ENCODE peak calls at places on chromosome 2, in eight cellular contexts. J is H54, G is right lobe of liver, B is spleen, I is stomach, Q is HCT116, U is suprapubic skin, O is transverse colon. F is an unnamed sample.

GRCh38 chr2:28621172-28622100 is 125.6 kb downstream of the PLB1 start:
- DNase-seq in J (peak), G (peak), B (peak), I (peak), Q (peak), U (peak), O (peak), F (peak)

GRCh38 chr2:241211276-241211675 is 22.8 kb downstream of the ANO7 start:
- DNase-seq in J (no peak), G (no peak), B (no peak), I (no peak), Q (no peak), U (no peak), O (no peak), F (no peak)

GRCh38 chr2:232890536-232890895 is 20.5 kb downstream of the SNORC start:
- DNase-seq in J (no peak), G (no peak), B (no peak), I (peak), Q (no peak), U (no peak), O (no peak), F (no peak)

GRCh38 chr2:172103471-172104292 is 982 bp upstream of the DLX2 start:
- DNase-seq in J (peak), G (peak), B (peak), I (peak), Q (peak), U (no peak), O (peak), F (peak)

GRCh38 chr2:217636578-217637267 is 366.1 kb downstream of the TNS1 start:
- DNase-seq in J (no peak), G (no peak), B (no peak), I (no peak), Q (no peak), U (no peak), O (no peak), F (no peak)

GRCh38 chr2:206040525-206040924 is 45.4 kb downstream of the INO80D start:
- DNase-seq in J (no peak), G (no peak), B (no peak), I (no peak), Q (no peak), U (no peak), O (no peak), F (no peak)

GRCh38 chr2:234536218-234536989 is 39.5 kb upstream of the ARL4C start:
- DNase-seq in J (no peak), G (no peak), B (no peak), I (no peak), Q (no peak), U (no peak), O (no peak), F (no peak)

GRCh38 chr2:191350826-191351225 is 105.6 kb downstream of the MYO1B start:
- DNase-seq in J (no peak), G (no peak), B (no peak), I (no peak), Q (no peak), U (no peak), O (no peak), F (no peak)

GRCh38 chr2:40273623-40274236 is 178.2 kb downstream of the SLC8A1 start:
- DNase-seq in J (no peak), G (no peak), B (no peak), I (no peak), Q (no peak), U (no peak), O (no peak), F (no peak)

GRCh38 chr2:27003857-27004256 is 28.9 kb upstream of the TMEM214 start:
- DNase-seq in J (no peak), G (no peak), B (no peak), I (no peak), Q (no peak), U (no peak), O (no peak), F (no peak)

GRCh38 chr2:8855019-8855418 is 17.6 kb upstream of the KIDINS220 start:
- DNase-seq in J (no peak), G (no peak), B (no peak), I (no peak), Q (no peak), U (no peak), O (no peak), F (no peak)

GRCh38 chr2:235394278-235394828 is 99.5 kb upstream of the AGAP1 start:
- DNase-seq in J (peak), G (no peak), B (no peak), I (no peak), Q (peak), U (no peak), O (no peak), F (no peak)

GRCh38 chr2:146734042-146734715 is 1110.7 kb upstream of the ACVR2A start:
- DNase-seq in J (peak), G (no peak), B (no peak), I (no peak), Q (peak), U (no peak), O (no peak), F (peak)

GRCh38 chr2:192190474-192190873 is 4.3 kb downstream of the TMEFF2 start:
- DNase-seq in J (no peak), G (no peak), B (no peak), I (no peak), Q (peak), U (no peak), O (no peak), F (peak)

GRCh38 chr2:209556354-209556961 is 132.6 kb downstream of the MAP2 start:
- DNase-seq in J (peak), G (no peak), B (no peak), I (no peak), Q (peak), U (no peak), O (no peak), F (no peak)

GRCh38 chr2:99079226-99079625 is 62.3 kb upstream of the C2orf15 start:
- DNase-seq in J (no peak), G (no peak), B (no peak), I (no peak), Q (no peak), U (no peak), O (no peak), F (no peak)

GRCh38 chr2:55146266-55146665 is 85.8 kb downstream of the CLHC1 start:
- DNase-seq in J (no peak), G (no peak), B (no peak), I (no peak), Q (no peak), U (no peak), O (no peak), F (no peak)

GRCh38 chr2:11899896-11900295 is 153.5 kb downstream of the LPIN1 start:
- DNase-seq in J (no peak), G (no peak), B (no peak), I (no peak), Q (no peak), U (no peak), O (no peak), F (no peak)

GRCh38 chr2:47313141-47313691 is 89.7 kb upstream of the MSH2 start:
- DNase-seq in J (no peak), G (no peak), B (peak), I (peak), Q (peak), U (no peak), O (peak), F (peak)

GRCh38 chr2:233429175-233429897 is 75.0 kb downstream of the DGKD start:
- DNase-seq in J (no peak), G (no peak), B (no peak), I (peak), Q (no peak), U (peak), O (no peak), F (no peak)

GRCh38 chr2:189109921-189110397 is 69.6 kb downstream of the COL5A2 start:
- DNase-seq in J (no peak), G (no peak), B (no peak), I (no peak), Q (peak), U (no peak), O (no peak), F (no peak)

GRCh38 chr2:851680-852079 is 99.0 kb upstream of the SNTG2 start:
- DNase-seq in J (no peak), G (no peak), B (no peak), I (no peak), Q (no peak), U (no peak), O (no peak), F (no peak)

GRCh38 chr2:223537669-223538601 is 64.2 kb downstream of the SCG2 start:
- DNase-seq in J (no peak), G (no peak), B (no peak), I (no peak), Q (no peak), U (no peak), O (no peak), F (no peak)

GRCh38 chr2:233862261-233862768 is 5.9 kb downstream of the MSL3B start:
- DNase-seq in J (no peak), G (no peak), B (no peak), I (no peak), Q (no peak), U (no peak), O (no peak), F (no peak)

GRCh38 chr2:231190531-231191197 is 7.8 kb upstream of the ARMC9 start:
- DNase-seq in J (peak), G (peak), B (no peak), I (peak), Q (no peak), U (no peak), O (peak), F (no peak)

GRCh38 chr2:203532957-203533695 is 2.0 kb downstream of the RAPH1 start:
- DNase-seq in J (no peak), G (peak), B (no peak), I (no peak), Q (no peak), U (no peak), O (no peak), F (no peak)

GRCh38 chr2:54952978-54953456 is 97.2 kb downstream of the RTN4 start:
- DNase-seq in J (peak), G (no peak), B (no peak), I (no peak), Q (no peak), U (no peak), O (no peak), F (no peak)

DNA sequence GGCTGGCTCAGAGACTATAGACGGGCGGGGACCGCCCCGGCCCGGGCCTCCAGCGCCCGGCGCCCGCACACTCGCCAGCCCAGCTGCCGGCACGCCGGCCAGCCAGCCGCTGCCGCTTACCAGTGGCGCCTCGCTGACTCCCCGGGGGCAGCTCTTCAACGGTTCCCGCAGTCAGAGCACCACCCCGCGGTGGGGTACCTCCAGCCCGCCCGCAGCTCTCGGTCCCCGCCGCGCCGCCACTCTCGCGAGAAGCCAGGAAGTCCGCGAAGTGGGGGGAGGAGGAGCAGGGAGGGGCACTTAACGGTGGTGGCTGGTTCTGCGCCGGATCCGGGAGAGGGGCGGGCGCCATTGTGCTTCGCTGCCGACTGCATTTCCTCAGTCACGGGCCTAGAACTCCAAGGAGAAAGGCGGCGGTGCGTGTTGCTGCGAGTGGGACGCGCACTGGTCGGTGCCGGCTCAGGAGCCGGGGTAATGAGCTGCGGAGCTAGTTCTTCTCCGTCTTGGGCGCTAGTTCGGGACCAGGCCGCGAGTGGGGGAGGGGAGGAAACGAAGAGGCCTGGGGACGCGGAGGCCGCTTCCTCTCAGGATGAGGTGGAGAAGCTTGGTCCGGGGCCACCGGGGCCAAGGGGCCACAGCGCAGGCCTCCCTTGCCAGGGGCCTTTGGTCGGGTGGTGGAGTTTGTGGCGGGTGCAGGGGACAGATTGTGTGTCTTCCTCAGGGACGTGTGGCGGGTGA is at the start of gene MARCHF7:
- DNase-seq in J (peak), G (peak), B (peak), I (peak), Q (peak), U (peak), O (peak), F (peak)
- TF ChIP-seq POLR2A in J (peak), G (peak), B (peak), I (peak), Q (peak), U (peak), O (peak), F (peak)

GRCh38 chr2:148643421-148643820 is 1.1 kb upstream of the EPC2 start:
- DNase-seq in J (no peak), G (no peak), B (no peak), I (no peak), Q (no peak), U (no peak), O (no peak), F (no peak)

GRCh38 chr2:148644885-148645134 is 259 bp downstream of the EPC2 start:
- DNase-seq in J (no peak), G (no peak), B (no peak), I (no peak), Q (no peak), U (no peak), O (no peak), F (no peak)

GRCh38 chr2:148642891-148643416 is 1.6 kb upstream of the EPC2 start:
- DNase-seq in J (no peak), G (no peak), B (no peak), I (no peak), Q (peak), U (no peak), O (no peak), F (no peak)

GRCh38 chr2:148645135-148645924 is 779 bp downstream of the EPC2 start:
- DNase-seq in J (peak), G (peak), B (peak), I (peak), Q (peak), U (peak), O (peak), F (peak)

GRCh38 chr2:148643998-148644884 is at the start of gene EPC2:
- DNase-seq in J (peak), G (peak), B (peak), I (peak), Q (peak), U (peak), O (peak), F (peak)
- TF ChIP-seq POLR2A in J (peak), G (peak), B (no peak), I (no peak), Q (no peak), U (no peak), O (peak), F (peak)

DNA sequence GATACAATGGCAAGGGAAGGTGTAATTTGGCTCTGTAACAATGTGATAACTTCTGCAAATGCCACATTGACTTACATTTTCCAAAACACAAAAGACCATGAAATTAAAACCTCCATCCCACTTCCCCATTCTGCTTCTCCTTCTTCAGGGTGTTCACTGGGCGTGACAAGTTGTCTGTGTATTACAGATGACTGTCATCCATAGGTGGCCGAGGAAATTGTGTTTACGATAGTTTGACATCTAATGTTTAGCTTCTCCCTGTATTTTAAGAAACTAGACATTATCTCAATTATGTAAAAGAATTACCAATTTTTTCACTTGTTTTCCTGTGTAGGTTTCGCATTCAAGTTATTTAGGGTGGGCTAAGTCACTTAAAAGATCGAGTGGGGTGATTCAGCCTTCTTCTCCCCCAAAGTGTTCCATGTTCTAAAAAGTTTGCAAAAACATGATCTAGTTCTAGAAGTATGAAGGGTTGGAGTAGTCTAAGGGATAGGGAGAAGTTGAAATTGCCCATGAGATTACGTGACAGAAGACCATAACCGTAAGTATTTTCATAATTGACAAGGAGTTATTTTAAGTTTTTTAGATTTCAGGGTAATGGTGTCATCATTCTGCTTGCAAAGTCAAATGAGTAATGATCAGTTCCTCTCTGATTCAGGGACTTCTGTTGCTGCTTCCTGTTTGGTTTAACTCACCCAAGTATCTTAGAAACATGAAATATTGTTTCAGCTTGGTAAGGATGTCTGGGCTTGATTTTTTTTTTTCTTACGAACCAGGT is 25.2 kb upstream of the CYTIP start:
- DNase-seq in J (no peak), G (no peak), B (no peak), I (no peak), Q (no peak), U (no peak), O (no peak), F (peak)
- TF ChIP-seq POLR2A in J (no peak), G (no peak), B (no peak), I (no peak), Q (no peak), U (no peak), O (peak), F (no peak)

DNA sequence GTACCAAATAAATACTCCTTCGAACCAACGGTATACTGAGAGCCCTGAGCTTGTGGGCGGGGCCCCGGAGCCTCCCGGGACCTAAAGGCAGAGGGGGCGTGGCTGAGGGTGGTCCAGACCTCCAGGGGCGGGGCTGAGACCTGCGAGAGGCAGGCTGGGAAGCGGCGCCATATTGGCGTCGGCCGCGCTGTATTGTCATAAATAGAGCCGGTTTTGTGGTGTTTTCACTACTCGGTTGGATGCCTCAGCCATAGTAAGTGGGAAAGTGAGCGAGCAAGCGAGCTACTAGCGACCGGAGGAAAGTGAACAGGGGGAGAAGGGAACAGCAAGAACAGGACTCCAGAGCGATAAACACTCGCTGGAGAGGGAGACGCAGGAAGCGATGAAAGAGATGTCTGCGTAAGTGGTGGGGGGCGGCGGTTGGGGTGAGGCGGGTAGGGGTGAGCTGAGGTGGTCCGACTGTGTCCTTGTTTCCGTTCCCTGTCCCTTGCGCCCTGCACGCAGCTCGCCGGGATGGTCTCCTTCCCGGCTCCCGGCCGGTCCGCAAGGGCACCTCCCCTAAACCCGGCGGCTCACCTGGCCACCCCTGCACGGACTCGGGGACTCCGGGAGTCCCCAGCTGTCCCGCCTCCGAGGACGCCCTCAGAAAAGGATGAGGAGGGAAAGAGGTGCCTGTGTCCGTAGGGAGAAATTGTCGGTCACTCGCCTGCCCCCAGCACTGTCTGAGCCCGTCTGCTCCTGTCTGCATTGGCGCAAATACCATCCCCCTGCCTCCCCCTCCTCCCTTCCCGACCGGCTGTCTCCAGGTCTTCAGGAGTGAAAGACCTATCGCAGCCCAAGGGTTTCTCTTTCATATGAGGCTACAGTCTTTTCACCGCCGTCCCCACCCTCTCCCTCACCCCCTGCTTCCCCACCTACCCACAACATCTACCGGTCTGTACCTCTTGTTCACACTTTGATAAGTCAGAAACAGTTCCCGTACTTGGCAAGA is at the start of gene PAPOLG:
- DNase-seq in J (peak), G (peak), B (peak), I (peak), Q (peak), U (peak), O (peak), F (peak)
- TF ChIP-seq POLR2A in J (peak), G (peak), B (peak), I (no peak), Q (peak), U (peak), O (peak), F (peak)

DNA sequence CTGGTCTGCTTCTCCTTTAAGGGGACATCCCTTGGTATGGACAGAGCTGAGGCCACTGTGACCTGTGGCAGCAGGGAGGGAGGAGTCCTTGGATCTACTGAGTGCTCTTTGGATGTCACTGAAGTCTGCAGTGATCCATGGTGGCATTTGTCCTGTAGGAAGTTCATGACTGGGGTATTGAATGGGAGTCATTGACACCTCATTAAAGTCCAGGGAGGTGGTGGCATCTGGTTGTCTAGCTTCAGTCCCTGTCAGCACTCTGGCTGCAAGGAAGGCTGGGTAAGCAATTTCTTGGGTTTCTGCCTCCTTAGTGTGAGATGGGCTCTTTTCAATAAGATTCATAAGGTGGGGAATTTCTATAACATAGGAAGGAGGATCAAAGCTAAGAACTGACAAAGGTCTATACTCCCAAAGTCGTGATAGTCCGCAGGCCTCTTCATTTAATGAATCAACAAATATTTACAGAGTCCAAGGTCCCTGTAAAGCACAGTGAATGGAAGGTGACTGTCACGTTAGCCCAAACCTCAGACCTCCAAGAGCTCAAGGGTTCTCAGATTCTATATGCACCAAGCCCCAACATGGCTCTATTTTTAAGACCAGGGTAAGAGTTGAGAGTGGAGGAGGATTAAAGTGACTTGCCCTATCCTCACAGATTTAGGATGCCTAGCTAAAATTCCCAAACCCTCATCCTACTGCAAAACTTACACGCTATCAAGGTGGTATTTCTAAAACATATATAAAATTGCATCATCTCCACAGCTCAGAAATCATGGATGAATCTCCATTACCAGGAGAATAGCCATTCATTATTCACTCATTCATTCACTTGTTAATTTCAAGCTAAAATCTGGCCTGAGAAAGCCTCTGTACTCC is 40.2 kb downstream of the THNSL2 start:
- DNase-seq in J (no peak), G (no peak), B (no peak), I (no peak), Q (no peak), U (no peak), O (no peak), F (no peak)
- TF ChIP-seq POLR2A in J (no peak), G (no peak), B (no peak), I (no peak), Q (no peak), U (no peak), O (no peak), F (no peak)